ENCODE peak calls at places on chromosomes 7 and 10, in four cellular contexts. P is K562, L is SK-N-SH, R is HepG2. J is an unnamed sample.

GRCh38 chr10:97499561-97500296 is 1.0 kb downstream of the UBTD1 start:
- DNase-seq in P (no peak), L (peak; percentile 39), R (no peak), J (peak; percentile 65)

GRCh38 chr7:131503639-131504038 is 52.8 kb downstream of the PODXL start:
- DNase-seq in P (no peak), L (no peak), R (no peak), J (no peak)

GRCh38 chr10:3172081-3172445 is 519 bp downstream of the PITRM1 start:
- DNase-seq in P (no peak), L (peak; percentile 37), R (peak; percentile 9), J (peak; percentile 8)

GRCh38 chr7:144437370-144438191 is 34.1 kb upstream of the NOBOX start:
- DNase-seq in P (peak; percentile 25), L (peak; percentile 26), R (peak; percentile 56), J (peak; percentile 53)

GRCh38 chr7:94971051-94971867 is 63.9 kb downstream of the PPP1R9A start:
- DNase-seq in P (no peak), L (no peak), R (peak; percentile 72), J (no peak)

GRCh38 chr10:132630666-132631347 is 93.2 kb downstream of the INPP5A start:
- DNase-seq in P (no peak), L (no peak), R (no peak), J (no peak)

GRCh38 chr7:14861456-14861855 is 41.1 kb downstream of the DGKB start:
- DNase-seq in P (no peak), L (no peak), R (no peak), J (no peak)

GRCh38 chr7:32115831-32116230 is 45.6 kb upstream of the PDE1C start:
- DNase-seq in P (no peak), L (no peak), R (no peak), J (no peak)

GRCh38 chr7:77450054-77450453 is 33.9 kb upstream of the GSAP start:
- DNase-seq in P (no peak), L (no peak), R (no peak), J (no peak)

GRCh38 chr7:121954803-121955202 is 81.8 kb downstream of the PTPRZ1 start:
- DNase-seq in P (no peak), L (no peak), R (no peak), J (no peak)

GRCh38 chr10:1120761-1121160 is 64.6 kb downstream of the WDR37 start:
- DNase-seq in P (no peak), L (no peak), R (no peak), J (no peak)

GRCh38 chr7:144738708-144739314 is 97.0 kb downstream of the TPK1 start:
- DNase-seq in P (peak; percentile 12), L (peak; percentile 15), R (peak; percentile 12), J (no peak)

GRCh38 chr7:157337316-157338149 is 729 bp downstream of the DNAJB6 start:
- DNase-seq in P (peak; percentile 94), L (peak; percentile 91), R (peak; percentile 29), J (peak; percentile 54)

GRCh38 chr7:129664029-129665012 is 52.8 kb downstream of the NRF1 start:
- DNase-seq in P (peak; percentile 57), L (peak; percentile 79), R (peak; percentile 42), J (peak; percentile 18)

GRCh38 chr10:70476249-70477035 is 2.1 kb upstream of the PALD1 start:
- DNase-seq in P (no peak), L (no peak), R (no peak), J (no peak)

GRCh38 chr10:78739411-78740053 is 329.2 kb upstream of the ZMIZ1 start:
- DNase-seq in P (no peak), L (no peak), R (no peak), J (no peak)

GRCh38 chr10:14126697-14127440 is 203.9 kb downstream of the FRMD4A start:
- DNase-seq in P (no peak), L (no peak), R (no peak), J (no peak)

GRCh38 chr10:72323108-72323932 is 31.4 kb downstream of the DNAJB12 start:
- DNase-seq in P (no peak), L (no peak), R (no peak), J (no peak)

GRCh38 chr7:35971133-35971995 is 170.5 kb downstream of the SEPTIN7 start:
- DNase-seq in P (no peak), L (peak; percentile 36), R (no peak), J (no peak)

GRCh38 chr10:17880596-17880995 is 71.1 kb upstream of the SLC39A12 start:
- DNase-seq in P (no peak), L (no peak), R (no peak), J (no peak)

GRCh38 chr7:152521420-152522337 is 85.9 kb upstream of the KMT2C start:
- DNase-seq in P (no peak), L (no peak), R (peak; percentile 21), J (no peak)

GRCh38 chr10:79259834-79260233 is 87.4 kb upstream of the PPIF start:
- DNase-seq in P (no peak), L (no peak), R (no peak), J (no peak)

GRCh38 chr10:27019827-27020226 is 80.5 kb downstream of the ANKRD26 start:
- DNase-seq in P (no peak), L (no peak), R (no peak), J (no peak)

GRCh38 chr7:143320620-143321019 is 4.7 kb downstream of the CLCN1 start:
- DNase-seq in P (no peak), L (no peak), R (no peak), J (no peak)

GRCh38 chr10:99906470-99906869 is 103.3 kb downstream of the DNMBP start:
- DNase-seq in P (peak; percentile 14), L (no peak), R (no peak), J (no peak)

GRCh38 chr10:49484501-49485230 is 54.3 kb downstream of the ERCC6 start:
- DNase-seq in P (no peak), L (no peak), R (no peak), J (no peak)

GRCh38 chr10:86595496-86595895 is 58.9 kb upstream of the OPN4 start:
- DNase-seq in P (no peak), L (no peak), R (no peak), J (no peak)

GRCh38 chr10:132399117-132400035 is 2.4 kb downstream of the PWWP2B start:
- DNase-seq in P (no peak), L (no peak), R (no peak), J (no peak)

GRCh38 chr7:37494940-37495339 is 46.3 kb upstream of the ELMO1 start:
- DNase-seq in P (no peak), L (no peak), R (no peak), J (peak; percentile 62)

GRCh38 chr7:124679826-124680225 is 85.8 kb downstream of the GPR37 start:
- DNase-seq in P (no peak), L (no peak), R (no peak), J (no peak)

GRCh38 chr7:25196132-25196896 is 32.0 kb downstream of the NPVF start:
- DNase-seq in P (no peak), L (no peak), R (peak; percentile 71), J (no peak)

GRCh38 chr7:134435161-134435920 is 23.6 kb downstream of the AKR1B1 start:
- DNase-seq in P (no peak), L (no peak), R (no peak), J (no peak)

GRCh38 chr10:35043796-35044344 is 46.3 kb downstream of the CUL2 start:
- DNase-seq in P (peak; percentile 28), L (no peak), R (no peak), J (no peak)

GRCh38 chr10:12640550-12640949 is 291.2 kb downstream of the CAMK1D start:
- DNase-seq in P (no peak), L (no peak), R (no peak), J (no peak)

GRCh38 chr10:12637649-12638048 is 288.3 kb downstream of the CAMK1D start:
- DNase-seq in P (no peak), L (no peak), R (no peak), J (no peak)

GRCh38 chr10:12638103-12638502 is 288.8 kb downstream of the CAMK1D start:
- DNase-seq in P (no peak), L (peak; percentile 23), R (peak; percentile 24), J (no peak)

GRCh38 chr10:12638781-12639180 is 289.4 kb downstream of the CAMK1D start:
- DNase-seq in P (no peak), L (no peak), R (no peak), J (no peak)

GRCh38 chr10:12640026-12640425 is 290.7 kb downstream of the CAMK1D start:
- DNase-seq in P (no peak), L (no peak), R (no peak), J (no peak)
- TF ChIP-seq GABPA in P (no peak), L (no peak), R (no peak), J (no peak)

GRCh38 chr7:84982199-84982598 is 204.7 kb downstream of the SEMA3D start:
- DNase-seq in P (no peak), L (no peak), R (no peak), J (no peak)
- TF ChIP-seq REST in P (no peak), L (no peak), R (no peak), J (no peak)

DNA sequence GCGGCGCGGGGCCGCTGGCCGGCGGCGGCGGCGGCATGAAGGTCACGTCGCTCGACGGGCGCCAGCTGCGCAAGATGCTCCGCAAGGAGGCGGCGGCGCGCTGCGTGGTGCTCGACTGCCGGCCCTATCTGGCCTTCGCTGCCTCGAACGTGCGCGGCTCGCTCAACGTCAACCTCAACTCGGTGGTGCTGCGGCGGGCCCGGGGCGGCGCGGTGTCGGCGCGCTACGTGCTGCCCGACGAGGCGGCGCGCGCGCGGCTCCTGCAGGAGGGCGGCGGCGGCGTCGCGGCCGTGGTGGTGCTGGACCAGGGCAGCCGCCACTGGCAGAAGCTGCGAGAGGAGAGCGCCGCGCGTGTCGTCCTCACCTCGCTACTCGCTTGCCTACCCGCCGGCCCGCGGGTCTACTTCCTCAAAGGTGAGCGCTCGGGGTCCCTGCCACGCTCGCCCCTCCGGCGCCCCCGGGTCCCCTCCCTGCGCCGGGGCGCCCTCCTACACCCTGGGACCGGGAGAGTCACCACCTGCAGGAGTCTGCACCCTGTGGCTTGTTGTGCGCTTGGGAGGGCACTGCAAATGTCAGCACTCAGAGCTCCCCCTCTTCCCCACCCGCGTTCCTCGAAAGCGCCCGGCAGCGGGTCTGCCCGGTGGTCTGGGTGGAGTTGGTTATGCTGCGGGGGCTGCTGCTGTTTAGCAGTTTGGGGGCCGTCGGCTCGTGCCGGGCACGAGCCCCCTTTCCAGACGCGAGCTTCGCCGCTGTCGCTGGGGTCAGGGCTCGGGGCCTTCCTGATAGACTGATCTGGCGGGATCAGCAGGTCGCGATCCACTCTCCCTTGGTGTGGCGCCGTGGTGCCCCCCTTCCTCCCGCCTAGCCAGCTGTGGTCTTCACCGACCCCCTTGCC is 627 bp downstream of the DUSP5 start:
- DNase-seq in P (peak; percentile 47), L (peak; percentile 76), R (no peak), J (no peak)
- TF ChIP-seq GABPA in P (no peak), L (no peak), R (no peak), J (no peak)

GRCh38 chr7:56063500-56063881 is 595 bp upstream of the SUMF2 start:
- DNase-seq in P (no peak), L (no peak), R (peak; percentile 54), J (no peak)

GRCh38 chr7:56062382-56062781 is 1.7 kb upstream of the SUMF2 start:
- DNase-seq in P (no peak), L (no peak), R (peak; percentile 71), J (no peak)

DNA sequence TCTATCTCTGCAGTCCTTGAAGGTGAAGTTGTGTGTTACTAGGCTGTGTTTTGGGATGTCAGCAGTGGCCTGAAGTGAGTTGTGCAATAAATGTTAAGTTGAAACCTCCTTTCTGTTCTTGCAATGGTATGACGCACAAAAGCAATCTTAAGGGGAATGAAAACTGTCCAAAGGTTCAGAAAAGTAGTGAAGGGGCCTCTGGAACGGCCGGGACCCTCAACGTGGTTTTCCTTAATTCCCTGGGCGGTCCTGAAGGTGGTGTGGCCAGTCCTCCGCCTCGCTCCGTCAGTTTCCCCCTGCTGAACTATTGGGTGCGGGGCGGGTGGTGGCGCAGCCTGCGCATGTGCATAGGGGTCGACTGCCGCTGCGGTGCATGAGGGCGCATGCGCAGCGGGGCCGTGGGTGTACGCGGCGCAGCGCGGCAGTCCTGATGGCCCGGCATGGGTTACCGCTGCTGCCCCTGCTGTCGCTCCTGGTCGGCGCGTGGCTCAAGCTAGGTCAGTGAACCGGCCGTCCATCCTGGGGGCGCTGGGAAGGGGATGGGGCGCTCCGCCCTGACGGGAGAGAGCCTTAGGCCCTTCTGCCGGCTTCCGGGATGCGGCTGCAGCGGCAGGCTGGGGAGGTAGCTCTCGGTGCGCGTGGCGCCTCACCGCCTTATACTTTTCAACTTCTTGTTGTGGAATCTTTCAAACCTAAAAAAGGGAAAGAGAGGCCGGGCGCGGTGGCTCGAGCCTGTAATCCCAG is at the start of gene SUMF2:
- DNase-seq in P (peak; percentile 97), L (peak; percentile 99), R (peak; percentile 83), J (peak; percentile 88)
- TF ChIP-seq REST in P (no peak), L (no peak), R (no peak), J (no peak)